ENCODE peak calls at places on chromosome 16, in nine cellular contexts. Y is brain microvascular endothelial cell, N is gastrocnemius medialis, R is A549, F is HCT116, H is right atrium auricular region, V is tibial artery, A is hepatocyte, G is tibial nerve. S is an unnamed sample.

GRCh38 chr16:10984509-10984908 is 40.1 kb downstream of the CLEC16A start:
- DNase-seq in Y (no peak), N (no peak), R (no peak), F (no peak), H (no peak), V (no peak), A (peak; percentile 62), G (no peak), S (no peak)

GRCh38 chr16:25140459-25140858 is 28.9 kb downstream of the LCMT1 start:
- DNase-seq in Y (peak; percentile 34), N (no peak), R (no peak), F (no peak), H (no peak), V (no peak), A (no peak), G (no peak), S (no peak)

GRCh38 chr16:53768167-53768566 is 64.2 kb downstream of the FTO start:
- DNase-seq in Y (no peak), N (no peak), R (no peak), F (no peak), H (no peak), V (no peak), A (peak; percentile 17), G (no peak), S (no peak)

GRCh38 chr16:50797456-50797855 is 55.6 kb downstream of the CYLD start:
- DNase-seq in Y (peak; percentile 65), N (no peak), R (no peak), F (no peak), H (no peak), V (no peak), A (no peak), G (no peak), S (no peak)

GRCh38 chr16:28189237-28189636 is 22.5 kb downstream of the XPO6 start:
- DNase-seq in Y (no peak), N (no peak), R (peak; percentile 27), F (no peak), H (no peak), V (no peak), A (no peak), G (no peak), S (no peak)

GRCh38 chr16:67084345-67085028 is 25.3 kb upstream of the PHAF1 start:
- DNase-seq in Y (no peak), N (no peak), R (no peak), F (no peak), H (no peak), V (no peak), A (no peak), G (no peak), S (no peak)

GRCh38 chr16:79163666-79164377 is 436.7 kb downstream of the MAF start:
- DNase-seq in Y (no peak), N (no peak), R (no peak), F (no peak), H (no peak), V (no peak), A (no peak), G (peak; percentile 19), S (no peak)

GRCh38 chr16:84055366-84055765 is 12.8 kb upstream of the SLC38A8 start:
- DNase-seq in Y (no peak), N (no peak), R (no peak), F (no peak), H (no peak), V (no peak), A (no peak), G (no peak), S (no peak)

GRCh38 chr16:23871924-23872323 is 36.1 kb downstream of the PRKCB start:
- DNase-seq in Y (no peak), N (no peak), R (no peak), F (no peak), H (no peak), V (no peak), A (no peak), G (no peak), S (no peak)

GRCh38 chr16:23879735-23880373 is 44.1 kb downstream of the PRKCB start:
- DNase-seq in Y (no peak), N (no peak), R (no peak), F (no peak), H (no peak), V (no peak), A (no peak), G (no peak), S (no peak)

GRCh38 chr16:23874613-23875294 is 39.0 kb downstream of the PRKCB start:
- DNase-seq in Y (no peak), N (no peak), R (no peak), F (no peak), H (no peak), V (no peak), A (no peak), G (no peak), S (no peak)

GRCh38 chr16:23876256-23876896 is 40.6 kb downstream of the PRKCB start:
- DNase-seq in Y (no peak), N (no peak), R (no peak), F (no peak), H (no peak), V (no peak), A (no peak), G (no peak), S (no peak)

DNA sequence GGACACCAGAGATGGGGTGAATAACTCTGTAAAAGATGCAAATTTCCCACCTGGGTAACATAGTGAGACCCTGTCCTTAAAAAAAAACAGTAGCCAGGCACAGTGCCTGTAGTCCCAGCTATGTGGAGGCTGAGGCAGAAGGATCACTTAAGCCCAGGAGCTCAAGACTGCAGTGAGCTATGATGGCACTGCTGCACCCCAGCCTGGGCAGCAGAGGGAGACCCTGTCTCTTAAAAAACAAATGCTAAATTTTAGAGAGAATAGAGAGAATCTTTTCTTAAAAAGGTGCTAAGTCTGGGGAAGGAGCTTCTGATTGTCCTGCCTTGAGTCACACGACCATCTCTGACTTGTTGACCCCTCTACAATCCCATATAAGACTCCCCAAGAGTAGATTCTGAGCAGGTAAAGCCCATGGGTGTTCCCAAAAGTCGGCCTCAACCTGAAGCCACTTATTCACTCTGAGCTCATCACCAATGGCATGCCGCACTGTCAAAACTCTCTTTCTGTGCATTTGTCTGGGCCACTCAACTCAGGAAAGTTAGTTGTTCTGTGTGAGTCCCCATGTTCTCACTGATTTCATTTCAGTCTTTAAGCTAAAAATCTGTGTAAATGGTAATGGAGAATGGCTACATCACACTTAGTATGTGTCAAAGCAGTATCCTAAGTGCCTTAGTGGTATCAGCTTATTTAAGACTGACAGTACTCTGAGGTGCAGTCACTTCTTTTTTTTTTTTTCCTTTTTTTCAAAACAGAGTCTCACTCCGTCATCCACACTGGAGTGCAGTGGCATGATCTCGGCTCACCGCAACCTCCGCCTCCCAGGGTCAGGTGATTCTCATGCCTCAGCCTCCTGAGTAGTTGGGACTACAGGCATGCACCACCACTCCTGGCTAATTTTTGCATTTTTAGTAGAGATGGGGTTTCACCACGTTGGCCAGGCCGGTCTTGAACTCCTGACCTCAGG is 41.6 kb downstream of the PRKCB start:
- DNase-seq in Y (no peak), N (no peak), R (peak; percentile 12), F (no peak), H (no peak), V (no peak), A (no peak), G (no peak), S (no peak)
- H3K27ac ChIP-seq in Y (no peak overlapping the region), N (no peak overlapping the region), R (no peak overlapping the region), F (no peak overlapping the region), H (no peak overlapping the region), V (no peak overlapping the region), A (no peak overlapping the region), G (no peak overlapping the region), S (no peak overlapping the region)

GRCh38 chr16:4055748-4056147 is 60.5 kb downstream of the ADCY9 start:
- DNase-seq in Y (no peak), N (no peak), R (no peak), F (no peak), H (no peak), V (no peak), A (no peak), G (no peak), S (no peak)

GRCh38 chr16:4051591-4051990 is 64.7 kb downstream of the ADCY9 start:
- DNase-seq in Y (no peak), N (no peak), R (no peak), F (no peak), H (no peak), V (no peak), A (no peak), G (no peak), S (no peak)

GRCh38 chr16:4052096-4052495 is 64.1 kb downstream of the ADCY9 start:
- DNase-seq in Y (no peak), N (no peak), R (no peak), F (no peak), H (peak; percentile 49), V (no peak), A (no peak), G (no peak), S (no peak)

GRCh38 chr16:4053663-4054479 is 62.4 kb downstream of the ADCY9 start:
- DNase-seq in Y (peak; percentile 49), N (peak; percentile 37), R (peak; percentile 29), F (peak; percentile 12), H (no peak), V (peak; percentile 83), A (peak; percentile 16), G (peak; percentile 82), S (no peak)

DNA sequence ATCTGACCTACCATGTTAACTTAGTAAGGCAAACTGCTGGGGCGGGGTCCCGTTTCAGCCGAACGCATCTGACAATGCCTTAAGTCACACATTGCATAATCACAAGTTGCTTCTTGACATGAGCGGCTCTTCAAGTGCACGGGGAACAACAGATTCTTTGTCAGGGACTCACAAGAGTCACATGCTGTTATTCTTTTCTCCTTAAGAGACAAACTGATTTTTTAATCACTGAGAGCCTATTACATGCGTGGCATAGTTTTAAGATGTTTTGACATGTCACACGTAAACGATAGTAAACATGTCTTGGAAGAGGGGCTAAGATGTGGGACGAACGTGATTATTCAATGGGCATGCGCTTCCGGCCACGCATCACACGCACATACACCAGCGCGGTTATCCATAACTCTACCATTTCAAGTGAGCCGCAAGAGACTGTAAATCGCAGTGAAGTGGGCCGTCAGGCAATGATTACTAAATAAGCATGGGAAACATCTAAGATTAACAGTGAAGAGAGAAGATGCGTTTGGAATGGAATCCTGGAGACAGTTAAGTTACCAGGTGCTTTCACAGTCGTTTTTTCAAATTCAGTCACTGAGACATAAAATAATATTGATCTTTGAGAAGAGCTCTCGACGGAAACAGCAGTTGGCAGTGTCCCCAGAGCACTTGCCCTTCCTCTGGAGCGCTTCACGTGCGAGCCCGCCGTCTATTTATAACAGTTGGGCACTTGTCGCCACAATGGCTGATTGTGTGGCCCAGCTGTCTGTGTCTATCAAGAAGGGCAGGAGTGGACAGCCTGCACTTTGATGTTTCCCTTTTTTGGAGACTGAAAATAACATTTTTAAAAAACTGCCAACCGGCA is 63.2 kb downstream of the ADCY9 start:
- DNase-seq in Y (peak; percentile 22), N (peak; percentile 94), R (no peak), F (peak; percentile 15), H (peak; percentile 78), V (peak; percentile 58), A (no peak), G (peak; percentile 67), S (no peak)
- H3K27ac ChIP-seq in Y (no peak overlapping the region), N (peak overlapping the region; percentile 90), R (no peak overlapping the region), F (peak overlapping the region; percentile 55), H (peak overlapping the region; percentile 90), V (peak overlapping the region; percentile 73), A (peak overlapping the region; percentile 55), G (peak overlapping the region; percentile 87), S (no peak overlapping the region)

GRCh38 chr16:70251651-70252354 is at the start of gene EXOSC6:
- DNase-seq in Y (peak; percentile 84), N (peak; percentile 81), R (peak; percentile 97), F (peak; percentile 87), H (peak; percentile 87), V (peak; percentile 92), A (peak; percentile 96), G (peak; percentile 86), S (peak; percentile 88)
- H3K27ac ChIP-seq in Y (peak within 1 kb of the TSS; percentile 44), N (peak within 1 kb of the TSS; percentile 80), R (peak within 1 kb of the TSS; percentile 94), F (peak within 1 kb of the TSS; percentile 95), H (peak within 1 kb of the TSS; percentile 84), V (peak within 1 kb of the TSS; percentile 69), A (peak within 1 kb of the TSS; percentile 96), G (peak within 1 kb of the TSS; percentile 92), S (peak within 1 kb of the TSS; percentile 86)

GRCh38 chr16:35931722-35932121 is 2472.3 kb downstream of the TP53TG3F start:
- DNase-seq in Y (no peak), N (no peak), R (no peak), F (no peak), H (no peak), V (no peak), A (no peak), G (no peak), S (no peak)
- H3K27ac ChIP-seq in Y (no peak overlapping the region), N (no peak overlapping the region), R (no peak overlapping the region), F (no peak overlapping the region), H (no peak overlapping the region), V (no peak overlapping the region), A (no peak overlapping the region), G (no peak overlapping the region), S (no peak overlapping the region)

S was measured in effector memory CD4-positive, alpha-beta T cell.